ENCODE peak calls at places on chromosomes 5 and 9, in seven cellular contexts. One of them, this sample, is unnamed.

GRCh38 chr5:177427211-177427822 is 841 bp downstream of the GRK6 start:
- ATAC-seq in mucosa of descending colon: no peak
- ATAC-seq in activated CD4-positive, alpha-beta T cell treated with anti-CD3 and anti-CD28 coated beads for 36 hours: no peak
- ATAC-seq in heart right ventricle: no peak
- ATAC-seq in aorta: no peak
- ATAC-seq in stimulated activated effector memory CD8-positive, alpha-beta T cell treated with anti-CD3 and anti-CD28 coated beads, Interleukin-12 subunit alpha, Interleukin-12 subunit beta, amount 100 ng/mL, for 72 hours: no peak
- ATAC-seq in IMR-90: no peak
- ATAC-seq in this sample: no peak

GRCh38 chr5:175464414-175465233 is 13.7 kb upstream of the SFXN1 start:
- ATAC-seq in stimulated activated effector memory CD8-positive, alpha-beta T cell treated with anti-CD3 and anti-CD28 coated beads, Interleukin-12 subunit alpha, Interleukin-12 subunit beta, amount 100 ng/mL, for 72 hours: peak
- ATAC-seq in IMR-90: peak
- ATAC-seq in aorta: no peak
- ATAC-seq in mucosa of descending colon: peak
- ATAC-seq in activated CD4-positive, alpha-beta T cell treated with anti-CD3 and anti-CD28 coated beads for 36 hours: peak
- ATAC-seq in heart right ventricle: peak
- ATAC-seq in this sample: peak

GRCh38 chr5:72328172-72328571 is 8.0 kb downstream of the PTCD2 start:
- ATAC-seq in IMR-90: peak
- ATAC-seq in mucosa of descending colon: no peak
- ATAC-seq in aorta: peak
- ATAC-seq in activated CD4-positive, alpha-beta T cell treated with anti-CD3 and anti-CD28 coated beads for 36 hours: no peak
- ATAC-seq in stimulated activated effector memory CD8-positive, alpha-beta T cell treated with anti-CD3 and anti-CD28 coated beads, Interleukin-12 subunit alpha, Interleukin-12 subunit beta, amount 100 ng/mL, for 72 hours: no peak
- ATAC-seq in heart right ventricle: peak
- ATAC-seq in this sample: no peak

GRCh38 chr9:21968331-21969010 is 25.7 kb downstream of the CDKN2A start:
- ATAC-seq in aorta: no peak
- ATAC-seq in IMR-90: peak
- ATAC-seq in mucosa of descending colon: no peak
- ATAC-seq in heart right ventricle: no peak
- ATAC-seq in stimulated activated effector memory CD8-positive, alpha-beta T cell treated with anti-CD3 and anti-CD28 coated beads, Interleukin-12 subunit alpha, Interleukin-12 subunit beta, amount 100 ng/mL, for 72 hours: no peak
- ATAC-seq in activated CD4-positive, alpha-beta T cell treated with anti-CD3 and anti-CD28 coated beads for 36 hours: no peak
- ATAC-seq in this sample: no peak

GRCh38 chr9:122848256-122848943 is 20.0 kb upstream of the PDCL start:
- ATAC-seq in aorta: no peak
- ATAC-seq in mucosa of descending colon: no peak
- ATAC-seq in stimulated activated effector memory CD8-positive, alpha-beta T cell treated with anti-CD3 and anti-CD28 coated beads, Interleukin-12 subunit alpha, Interleukin-12 subunit beta, amount 100 ng/mL, for 72 hours: peak
- ATAC-seq in heart right ventricle: no peak
- ATAC-seq in activated CD4-positive, alpha-beta T cell treated with anti-CD3 and anti-CD28 coated beads for 36 hours: peak
- ATAC-seq in IMR-90: no peak
- ATAC-seq in this sample: no peak

GRCh38 chr5:143233020-143233419 is 170.5 kb downstream of the NR3C1 start:
- ATAC-seq in IMR-90: peak
- ATAC-seq in stimulated activated effector memory CD8-positive, alpha-beta T cell treated with anti-CD3 and anti-CD28 coated beads, Interleukin-12 subunit alpha, Interleukin-12 subunit beta, amount 100 ng/mL, for 72 hours: no peak
- ATAC-seq in heart right ventricle: no peak
- ATAC-seq in activated CD4-positive, alpha-beta T cell treated with anti-CD3 and anti-CD28 coated beads for 36 hours: no peak
- ATAC-seq in aorta: no peak
- ATAC-seq in mucosa of descending colon: no peak
- ATAC-seq in this sample: no peak

GRCh38 chr5:140926903-140927573 is 939 bp downstream of the PCDHAC1 start:
- ATAC-seq in activated CD4-positive, alpha-beta T cell treated with anti-CD3 and anti-CD28 coated beads for 36 hours: no peak
- ATAC-seq in aorta: peak
- ATAC-seq in mucosa of descending colon: peak
- ATAC-seq in heart right ventricle: peak
- ATAC-seq in IMR-90: no peak
- ATAC-seq in stimulated activated effector memory CD8-positive, alpha-beta T cell treated with anti-CD3 and anti-CD28 coated beads, Interleukin-12 subunit alpha, Interleukin-12 subunit beta, amount 100 ng/mL, for 72 hours: no peak
- ATAC-seq in this sample: no peak

GRCh38 chr5:4700082-4700481 is 440.0 kb upstream of the ADAMTS16 start:
- ATAC-seq in IMR-90: no peak
- ATAC-seq in aorta: no peak
- ATAC-seq in activated CD4-positive, alpha-beta T cell treated with anti-CD3 and anti-CD28 coated beads for 36 hours: no peak
- ATAC-seq in mucosa of descending colon: no peak
- ATAC-seq in heart right ventricle: no peak
- ATAC-seq in stimulated activated effector memory CD8-positive, alpha-beta T cell treated with anti-CD3 and anti-CD28 coated beads, Interleukin-12 subunit alpha, Interleukin-12 subunit beta, amount 100 ng/mL, for 72 hours: no peak
- ATAC-seq in this sample: no peak

GRCh38 chr5:144060598-144060997 is 109.9 kb downstream of the YIPF5 start:
- ATAC-seq in aorta: no peak
- ATAC-seq in stimulated activated effector memory CD8-positive, alpha-beta T cell treated with anti-CD3 and anti-CD28 coated beads, Interleukin-12 subunit alpha, Interleukin-12 subunit beta, amount 100 ng/mL, for 72 hours: peak
- ATAC-seq in activated CD4-positive, alpha-beta T cell treated with anti-CD3 and anti-CD28 coated beads for 36 hours: no peak
- ATAC-seq in mucosa of descending colon: no peak
- ATAC-seq in IMR-90: no peak
- ATAC-seq in heart right ventricle: no peak
- ATAC-seq in this sample: no peak

GRCh38 chr5:122704247-122705036 is 70.4 kb upstream of the SNX2 start:
- ATAC-seq in activated CD4-positive, alpha-beta T cell treated with anti-CD3 and anti-CD28 coated beads for 36 hours: no peak
- ATAC-seq in heart right ventricle: no peak
- ATAC-seq in aorta: peak
- ATAC-seq in mucosa of descending colon: peak
- ATAC-seq in IMR-90: peak
- ATAC-seq in stimulated activated effector memory CD8-positive, alpha-beta T cell treated with anti-CD3 and anti-CD28 coated beads, Interleukin-12 subunit alpha, Interleukin-12 subunit beta, amount 100 ng/mL, for 72 hours: no peak
- ATAC-seq in this sample: no peak